ENCODE peak calls at places on chromosomes 4 and X, in nine cellular contexts. F is cardiac muscle cell, M is right atrium auricular region, T is ovary, Q is upper lobe of right lung, U is PC-9, E is lung, K is GM23338, N is colonic mucosa. C is an unnamed sample. For H3K4me1, the result is how much of the 10 kb centered on the place peaks cover.

GRCh38 chr4:142811034-142811433 is 35.1 kb downstream of the INPP4B start:
- DNase-seq in M (no peak), N (no peak), T (no peak), U (no peak), E (no peak), F (no peak), Q (no peak), K (no peak), C (no peak)

GRCh38 chr4:112706840-112707207 is 69.9 kb downstream of the LARP7 start:
- DNase-seq in N (no peak), F (no peak), U (no peak), K (no peak), M (no peak), E (no peak), Q (no peak), T (no peak), C (no peak)

GRCh38 chr4:25670991-25671390 is 15.3 kb downstream of the SLC34A2 start:
- DNase-seq in T (no peak), Q (peak), M (no peak), F (no peak), N (no peak), K (no peak), U (no peak), E (no peak), C (no peak)

GRCh38 chrX:94058728-94059382 is 384.8 kb downstream of the FAM133A start:
- DNase-seq in E (no peak), Q (no peak), N (peak), T (no peak), M (no peak), F (peak), K (peak), U (no peak), C (no peak)

GRCh38 chr4:78864405-78865024 is 74.7 kb downstream of the PAQR3 start:
- DNase-seq in N (no peak), M (no peak), T (no peak), K (peak), Q (no peak), F (peak), U (no peak), E (no peak), C (peak)

GRCh38 chr4:53844133-53844532 is 220.3 kb downstream of the CHIC2 start:
- DNase-seq in K (no peak), U (no peak), E (no peak), N (no peak), M (no peak), Q (no peak), T (no peak), F (peak), C (no peak)

GRCh38 chrX:24396930-24397277 is 36.5 kb downstream of the SUPT20HL1 start:
- DNase-seq in T (no peak), U (no peak), Q (no peak), E (no peak), N (no peak), M (no peak), K (no peak), F (no peak), C (no peak)

GRCh38 chrX:136627381-136627780 is 20.6 kb upstream of the CD40LG start:
- DNase-seq in F (no peak), E (no peak), T (no peak), U (no peak), Q (no peak), M (no peak), N (no peak), K (no peak), C (no peak)

GRCh38 chr4:74590476-74590875 is 145.5 kb downstream of the AREG start:
- DNase-seq in U (no peak), T (no peak), M (no peak), N (no peak), F (no peak), K (no peak), Q (no peak), E (no peak), C (no peak)

GRCh38 chrX:23515028-23515427 is 152.3 kb upstream of the PRDX4 start:
- DNase-seq in F (no peak), K (no peak), M (no peak), E (no peak), U (peak), T (no peak), Q (no peak), N (no peak), C (no peak)

GRCh38 chr4:68342139-68342538 is 7.8 kb downstream of the YTHDC1 start:
- DNase-seq in F (no peak), T (no peak), U (no peak), N (no peak), E (no peak), Q (no peak), M (no peak), K (peak), C (no peak)

GRCh38 chr4:98778206-98778605 is 119.8 kb upstream of the TSPAN5 start:
- DNase-seq in N (peak), F (no peak), E (no peak), U (no peak), M (no peak), K (no peak), Q (no peak), T (no peak), C (no peak)

GRCh38 chr4:109947918-109948317 is 35.2 kb downstream of the EGF start:
- DNase-seq in N (no peak), F (no peak), E (no peak), M (no peak), T (no peak), Q (no peak), U (no peak), K (no peak), C (no peak)

GRCh38 chrX:123336666-123337065 is 152.6 kb downstream of the GRIA3 start:
- DNase-seq in U (no peak), T (no peak), Q (no peak), N (no peak), E (no peak), M (no peak), F (no peak), K (no peak), C (no peak)

GRCh38 chr4:147822128-147822527 is 90.2 kb downstream of the ARHGAP10 start:
- DNase-seq in K (no peak), F (peak), E (peak), Q (peak), N (peak), M (peak), U (peak), T (peak), C (no peak)

GRCh38 chr4:182642831-182643230 is 274.4 kb downstream of the DCTD start:
- DNase-seq in Q (no peak), U (no peak), K (no peak), E (no peak), T (no peak), N (no peak), M (no peak), F (no peak), C (no peak)

GRCh38 chr4:48937033-48937432 is 30.5 kb upstream of the OCIAD2 start:
- DNase-seq in T (no peak), N (no peak), F (no peak), K (no peak), U (no peak), M (no peak), E (no peak), Q (no peak), C (no peak)

GRCh38 chrX:120365320-120365719 is 3.4 kb downstream of the ATP1B4 start:
- DNase-seq in E (peak), K (peak), F (peak), U (peak), N (peak), Q (peak), T (peak), M (no peak), C (no peak)

GRCh38 chrX:81957900-81958545 is 756.1 kb downstream of the SH3BGRL start:
- DNase-seq in E (no peak), T (no peak), K (peak), F (peak), U (no peak), M (no peak), N (no peak), Q (no peak), C (no peak)

GRCh38 chr4:184591070-184591677 is 58.1 kb downstream of the CASP3 start:
- DNase-seq in N (no peak), M (no peak), U (no peak), Q (no peak), T (no peak), K (no peak), F (no peak), E (no peak), C (no peak)

GRCh38 chr4:56986952-56987351 is 8.3 kb downstream of the POLR2B start:
- DNase-seq in U (no peak), F (no peak), Q (no peak), M (no peak), T (no peak), K (no peak), N (no peak), E (no peak), C (no peak)

GRCh38 chr4:165336743-165337142 is 9.3 kb downstream of the MSMO1 start:
- DNase-seq in K (no peak), E (no peak), N (no peak), Q (no peak), U (no peak), T (no peak), M (no peak), F (no peak), C (no peak)

GRCh38 chr4:88897752-88898151 is 159.2 kb downstream of the FAM13A start:
- DNase-seq in Q (no peak), N (no peak), T (no peak), K (no peak), M (no peak), F (no peak), U (no peak), E (no peak), C (no peak)

GRCh38 chr4:88893961-88894360 is 163.0 kb downstream of the FAM13A start:
- DNase-seq in T (no peak), N (no peak), K (no peak), U (no peak), M (no peak), E (no peak), Q (no peak), F (no peak), C (no peak)

GRCh38 chr4:88900432-88900831 is 156.6 kb downstream of the FAM13A start:
- DNase-seq in N (no peak), E (no peak), U (no peak), T (no peak), Q (no peak), M (no peak), K (no peak), F (no peak), C (no peak)

GRCh38 chr4:88892646-88893045 is 164.3 kb downstream of the FAM13A start:
- DNase-seq in N (no peak), Q (no peak), U (no peak), F (no peak), T (no peak), E (no peak), M (no peak), K (no peak), C (no peak)

DNA sequence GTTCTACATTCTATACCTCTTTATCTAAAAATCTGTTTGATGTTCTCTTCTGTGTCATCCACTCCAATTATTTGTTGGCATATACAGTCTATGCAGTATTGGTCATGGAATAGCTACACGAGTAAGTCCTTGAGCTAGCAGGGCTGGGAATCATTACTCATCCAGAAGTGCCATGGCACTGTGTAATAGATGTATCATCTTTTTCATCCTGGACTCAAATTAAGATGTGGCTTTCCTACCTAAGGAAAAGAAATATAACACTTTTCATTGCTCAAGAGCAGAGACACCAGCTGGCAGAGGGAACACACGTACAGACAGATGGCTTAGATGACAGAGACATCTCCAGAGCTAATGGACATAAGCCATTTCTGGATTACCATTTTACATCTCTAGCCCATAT is 159.8 kb downstream of the FAM13A start:
- DNase-seq in E (no peak), Q (no peak), K (no peak), T (no peak), M (no peak), N (no peak), F (no peak), U (no peak), C (no peak)
- H3K27ac ChIP-seq in E (no peak), Q (no peak), K (no peak), T (no peak), M (no peak), N (no peak), F (no peak), U (no peak), C (no peak)

DNA sequence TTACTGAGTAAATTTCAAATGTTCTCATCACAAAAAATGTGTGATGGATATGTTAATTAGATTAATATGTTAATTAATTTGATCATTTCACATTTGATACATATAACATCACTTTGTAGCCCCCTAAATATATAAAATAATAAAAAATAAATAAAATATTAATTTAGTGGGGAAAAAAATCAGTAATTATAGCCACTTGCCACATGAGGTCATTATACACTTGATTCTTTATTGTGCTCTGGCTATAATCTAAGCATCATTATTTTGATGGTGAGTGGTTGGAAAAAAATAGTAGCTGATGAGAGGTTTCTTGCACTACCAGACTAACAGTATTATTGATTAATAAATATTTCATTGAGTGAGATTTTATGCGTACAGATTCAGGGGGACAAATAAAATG is 57.4 kb downstream of the DCK start:
- DNase-seq in M (no peak), F (no peak), U (no peak), N (no peak), E (no peak), T (no peak), Q (no peak), K (no peak), C (no peak)
- TF ChIP-seq CTCF in M (no peak), F (no peak), U (no peak), N (no peak), E (no peak), T (no peak), Q (no peak), K (no peak), C (no peak)

DNA sequence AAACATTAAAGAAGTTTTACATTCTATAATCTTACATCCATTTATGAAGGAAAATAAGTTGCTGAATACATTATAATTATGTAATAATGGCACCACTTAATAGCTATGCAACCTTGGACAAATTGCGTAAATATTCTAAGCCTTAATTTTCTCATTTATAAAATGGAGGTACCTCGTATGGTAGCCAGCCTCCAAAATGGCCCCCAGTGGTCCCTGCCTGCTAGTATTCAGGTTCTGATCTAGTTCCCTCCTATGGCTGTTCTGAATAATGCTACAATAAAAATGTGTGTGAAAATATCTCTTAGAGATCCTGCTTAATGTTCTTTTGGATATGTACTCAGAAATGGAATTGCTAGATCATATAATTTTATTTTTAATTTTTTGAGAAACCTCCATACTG is 11.0 kb upstream of the NKX3-2 start:
- DNase-seq in Q (no peak), K (peak), M (no peak), F (no peak), U (no peak), T (no peak), N (no peak), E (no peak), C (no peak)
- H3K4me1 ChIP-seq in Q (under half), K (under half), M (under half), F (under half), U (under half), T (under half), N (under half), E (under half), C (under half)

GRCh38 chr4:185654311-185654710 is 119.0 kb upstream of the PDLIM3 start:
- DNase-seq in T (no peak), E (no peak), M (no peak), F (no peak), K (no peak), Q (no peak), U (no peak), N (no peak), C (no peak)
- H3K27ac ChIP-seq in T (no peak), E (peak), M (peak), F (peak), K (peak), Q (no peak), U (no peak), N (peak), C (no peak)

GRCh38 chr4:173231916-173232315 is 63.3 kb downstream of the GALNT7 start:
- DNase-seq in E (no peak), K (no peak), Q (no peak), M (no peak), T (no peak), N (no peak), F (no peak), U (no peak), C (no peak)
- TF ChIP-seq CTCF in E (no peak), K (peak), Q (peak), M (no peak), T (no peak), N (no peak), F (peak), U (no peak), C (peak)

GRCh38 chrX:17395154-17395553 is 20.2 kb downstream of the NHS start:
- DNase-seq in U (no peak), M (no peak), Q (no peak), E (no peak), F (no peak), N (no peak), K (no peak), T (no peak), C (no peak)

GRCh38 chrX:17397074-17397473 is 22.1 kb downstream of the NHS start:
- DNase-seq in M (no peak), E (no peak), T (no peak), N (no peak), F (no peak), Q (no peak), K (peak), U (no peak), C (no peak)
- H3K4me1 ChIP-seq in M (under half), E (under half), T (under half), N (under half), F (under half), Q (under half), K (under half), U (under half), C (under half)

C was measured in HCT116.